ENCODE peak calls at places on chromosomes 4 and X, in six cellular contexts. One of them, this sample, is unnamed.

GRCh38 chr4:3679071-3679825 is 86.9 kb upstream of the ADRA2C start:
- DNase-seq in H1: no peak
- DNase-seq in IMR-90: no peak
- DNase-seq in mesenchymal stem cell: no peak
- DNase-seq in neuronal stem cell: no peak
- DNase-seq in H9: peak
- DNase-seq in this sample: no peak

GRCh38 chrX:71618303-71618721 is at the start of gene CXCR3:
- DNase-seq in H1: no peak
- DNase-seq in IMR-90: no peak
- DNase-seq in mesenchymal stem cell: no peak
- DNase-seq in neuronal stem cell: no peak
- DNase-seq in H9: no peak
- DNase-seq in this sample: no peak

GRCh38 chr4:116070283-116070682 is 956.9 kb upstream of the NDST4 start:
- DNase-seq in H1: no peak
- DNase-seq in IMR-90: no peak
- DNase-seq in mesenchymal stem cell: peak
- DNase-seq in neuronal stem cell: no peak
- DNase-seq in H9: no peak
- DNase-seq in this sample: no peak

GRCh38 chr4:119872344-119873031 is 194.2 kb downstream of the MAD2L1 start:
- DNase-seq in H1: no peak
- DNase-seq in IMR-90: no peak
- DNase-seq in mesenchymal stem cell: peak
- DNase-seq in neuronal stem cell: no peak
- DNase-seq in H9: no peak
- DNase-seq in this sample: no peak

GRCh38 chr4:8837181-8837811 is 34.3 kb downstream of the HMX1 start:
- DNase-seq in H1: no peak
- DNase-seq in IMR-90: no peak
- DNase-seq in mesenchymal stem cell: no peak
- DNase-seq in neuronal stem cell: peak
- DNase-seq in H9: peak
- DNase-seq in this sample: no peak

GRCh38 chr4:16573181-16573580 is 325.3 kb downstream of the LDB2 start:
- DNase-seq in H1: no peak
- DNase-seq in IMR-90: peak
- DNase-seq in mesenchymal stem cell: no peak
- DNase-seq in neuronal stem cell: no peak
- DNase-seq in H9: no peak
- DNase-seq in this sample: no peak

GRCh38 chr4:48074657-48075056 is 58.1 kb downstream of the NIPAL1 start:
- DNase-seq in H1: no peak
- DNase-seq in IMR-90: no peak
- DNase-seq in mesenchymal stem cell: no peak
- DNase-seq in neuronal stem cell: no peak
- DNase-seq in H9: no peak
- DNase-seq in this sample: no peak

GRCh38 chrX:71604141-71604540 is 14.2 kb downstream of the CXCR3 start:
- DNase-seq in H1: no peak
- DNase-seq in IMR-90: peak
- DNase-seq in mesenchymal stem cell: peak
- DNase-seq in neuronal stem cell: no peak
- DNase-seq in H9: no peak
- DNase-seq in this sample: no peak

GRCh38 chr4:159238631-159239030 is 135.8 kb downstream of the RAPGEF2 start:
- DNase-seq in H1: no peak
- DNase-seq in IMR-90: no peak
- DNase-seq in mesenchymal stem cell: no peak
- DNase-seq in neuronal stem cell: no peak
- DNase-seq in H9: no peak
- DNase-seq in this sample: no peak

GRCh38 chrX:96619588-96619987 is 65.1 kb upstream of the DIAPH2 start:
- DNase-seq in H1: no peak
- DNase-seq in IMR-90: peak
- DNase-seq in mesenchymal stem cell: no peak
- DNase-seq in neuronal stem cell: no peak
- DNase-seq in H9: no peak
- DNase-seq in this sample: no peak

GRCh38 chrX:78168065-78168464 is 28.6 kb upstream of the TAF9B start:
- DNase-seq in H1: no peak
- DNase-seq in IMR-90: no peak
- DNase-seq in mesenchymal stem cell: no peak
- DNase-seq in neuronal stem cell: no peak
- DNase-seq in H9: no peak
- DNase-seq in this sample: no peak

GRCh38 chr4:11106769-11107168 is 321.9 kb downstream of the HS3ST1 start:
- DNase-seq in H1: no peak
- DNase-seq in IMR-90: no peak
- DNase-seq in mesenchymal stem cell: peak
- DNase-seq in neuronal stem cell: no peak
- DNase-seq in H9: no peak
- DNase-seq in this sample: peak

GRCh38 chrX:119757979-119758681 is at the start of gene SOWAHD:
- DNase-seq in H1: no peak
- DNase-seq in IMR-90: no peak
- DNase-seq in mesenchymal stem cell: peak
- DNase-seq in neuronal stem cell: no peak
- DNase-seq in H9: peak
- DNase-seq in this sample: peak

GRCh38 chrX:68837119-68837518 is 8.3 kb downstream of the EFNB1 start:
- DNase-seq in H1: no peak
- DNase-seq in IMR-90: no peak
- DNase-seq in mesenchymal stem cell: no peak
- DNase-seq in neuronal stem cell: no peak
- DNase-seq in H9: no peak
- DNase-seq in this sample: no peak

GRCh38 chrX:38285649-38286048 is 41.7 kb downstream of the RPGR start:
- DNase-seq in H1: no peak
- DNase-seq in IMR-90: no peak
- DNase-seq in mesenchymal stem cell: no peak
- DNase-seq in neuronal stem cell: no peak
- DNase-seq in H9: no peak
- DNase-seq in this sample: no peak

GRCh38 chrX:38282044-38282443 is 45.3 kb downstream of the RPGR start:
- DNase-seq in H1: no peak
- DNase-seq in IMR-90: no peak
- DNase-seq in mesenchymal stem cell: peak
- DNase-seq in neuronal stem cell: no peak
- DNase-seq in H9: no peak
- DNase-seq in this sample: peak

GRCh38 chrX:38287669-38288068 is 39.6 kb downstream of the RPGR start:
- DNase-seq in H1: no peak
- DNase-seq in IMR-90: no peak
- DNase-seq in mesenchymal stem cell: no peak
- DNase-seq in neuronal stem cell: no peak
- DNase-seq in H9: no peak
- DNase-seq in this sample: no peak
- H3K9ac ChIP-seq in H1: no peak
- H3K9ac ChIP-seq in IMR-90: no peak
- H3K9ac ChIP-seq in mesenchymal stem cell: no peak
- H3K9ac ChIP-seq in neuronal stem cell: no peak
- H3K9ac ChIP-seq in H9: no peak
- H3K9ac ChIP-seq in this sample: no peak

GRCh38 chr4:83285022-83285387 is 407 bp upstream of the COQ2 start:
- DNase-seq in H1: no peak
- DNase-seq in IMR-90: peak
- DNase-seq in mesenchymal stem cell: peak
- DNase-seq in neuronal stem cell: no peak
- DNase-seq in H9: no peak
- DNase-seq in this sample: peak

GRCh38 chr4:83282049-83282535 is 2.5 kb downstream of the COQ2 start:
- DNase-seq in H1: no peak
- DNase-seq in IMR-90: peak
- DNase-seq in mesenchymal stem cell: peak
- DNase-seq in neuronal stem cell: peak
- DNase-seq in H9: no peak
- DNase-seq in this sample: peak

GRCh38 chr4:83281326-83281725 is 3.3 kb downstream of the COQ2 start:
- DNase-seq in H1: no peak
- DNase-seq in IMR-90: no peak
- DNase-seq in mesenchymal stem cell: peak
- DNase-seq in neuronal stem cell: no peak
- DNase-seq in H9: no peak
- DNase-seq in this sample: no peak

DNA sequence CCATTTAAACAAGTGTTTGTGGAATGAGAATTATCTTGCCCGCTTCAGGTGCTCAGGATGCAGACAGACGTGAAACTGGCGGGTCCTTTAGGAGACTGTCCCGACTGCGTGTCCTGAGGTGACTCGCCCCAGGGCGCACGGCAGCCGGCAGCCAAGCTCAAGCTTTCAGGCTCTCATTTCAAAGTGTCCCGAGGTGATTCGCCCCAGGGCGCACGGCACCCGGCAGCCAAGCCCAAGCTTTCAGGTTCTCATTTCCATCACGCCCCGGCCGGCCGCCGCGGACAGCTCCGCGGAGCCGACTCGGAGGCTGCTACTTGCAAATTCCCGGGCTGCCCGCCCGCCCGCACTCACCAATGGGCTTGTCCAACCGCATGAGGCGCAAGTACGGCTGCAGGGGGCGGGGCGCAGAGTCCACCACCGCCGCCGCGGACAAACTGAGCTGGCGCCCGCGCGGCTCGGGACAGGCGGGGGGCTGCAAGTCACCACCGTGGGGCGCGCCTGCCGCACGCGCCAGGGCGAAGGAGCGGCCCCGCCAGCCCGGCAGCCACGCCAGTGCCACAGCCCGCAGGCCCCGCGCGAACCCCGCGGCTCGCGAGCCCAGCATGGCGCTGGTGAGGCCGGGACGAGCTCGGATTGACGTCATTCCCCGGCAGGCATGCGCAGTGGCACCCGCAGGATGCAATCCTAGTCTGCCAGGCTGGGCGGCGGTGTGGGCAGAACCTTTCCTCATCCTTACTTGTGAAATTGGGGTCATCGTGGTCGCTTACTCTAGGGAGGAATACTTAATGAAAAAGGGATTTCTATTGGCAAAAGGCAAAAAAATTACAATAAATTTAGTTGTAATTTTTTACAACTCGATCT is at the start of gene COQ2:
- DNase-seq in H1: peak
- DNase-seq in IMR-90: peak
- DNase-seq in mesenchymal stem cell: peak
- DNase-seq in neuronal stem cell: peak
- DNase-seq in H9: peak
- DNase-seq in this sample: peak
- H3K23ac ChIP-seq in H1: no peak
- H3K23ac ChIP-seq in IMR-90: peak
- H3K23ac ChIP-seq in mesenchymal stem cell: peak
- H3K23ac ChIP-seq in neuronal stem cell: peak
- H3K23ac ChIP-seq in H9: no peak
- H3K23ac ChIP-seq in this sample: no peak

DNA sequence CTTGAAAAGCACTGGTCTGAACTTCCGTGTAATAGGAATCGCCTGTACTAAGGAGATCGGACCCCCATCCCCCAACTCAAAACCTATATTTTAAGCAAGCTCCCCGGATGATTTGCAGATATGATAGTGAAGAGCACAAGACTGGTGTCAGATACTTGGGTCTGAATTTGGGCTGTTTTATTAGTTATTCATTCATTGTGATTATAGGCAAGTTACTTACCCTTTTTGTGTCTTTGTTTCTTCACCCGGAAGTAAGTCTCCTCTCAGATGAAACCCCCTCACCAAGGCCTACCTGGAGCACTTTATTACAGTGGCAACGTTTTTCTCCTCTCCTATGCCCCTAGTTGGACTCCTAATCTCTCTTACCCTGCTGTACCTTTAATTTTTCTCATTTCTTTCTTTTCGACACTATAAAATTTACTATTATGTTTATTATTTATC is 17.4 kb downstream of the STAP1 start:
- DNase-seq in H1: no peak
- DNase-seq in IMR-90: no peak
- DNase-seq in mesenchymal stem cell: no peak
- DNase-seq in neuronal stem cell: no peak
- DNase-seq in H9: no peak
- DNase-seq in this sample: no peak
- H2AFZ ChIP-seq in H1: peak
- H2AFZ ChIP-seq in IMR-90: no peak
- H2AFZ ChIP-seq in mesenchymal stem cell: no peak
- H2AFZ ChIP-seq in neuronal stem cell: no peak
- H2AFZ ChIP-seq in H9: no peak
- H2AFZ ChIP-seq in this sample: no peak

GRCh38 chr4:99808260-99808857 is 8.3 kb upstream of the DAPP1 start:
- DNase-seq in H1: no peak
- DNase-seq in IMR-90: peak
- DNase-seq in mesenchymal stem cell: peak
- DNase-seq in neuronal stem cell: peak
- DNase-seq in H9: peak
- DNase-seq in this sample: no peak
- H3K9ac ChIP-seq in H1: no peak
- H3K9ac ChIP-seq in IMR-90: no peak
- H3K9ac ChIP-seq in mesenchymal stem cell: no peak
- H3K9ac ChIP-seq in neuronal stem cell: no peak
- H3K9ac ChIP-seq in H9: no peak
- H3K9ac ChIP-seq in this sample: no peak

GRCh38 chr4:51842554-51843308 is at the start of gene DCUN1D4:
- DNase-seq in H1: peak
- DNase-seq in IMR-90: peak
- DNase-seq in mesenchymal stem cell: peak
- DNase-seq in neuronal stem cell: peak
- DNase-seq in H9: peak
- DNase-seq in this sample: peak
- H3K23ac ChIP-seq in H1: no peak
- H3K23ac ChIP-seq in IMR-90: peak
- H3K23ac ChIP-seq in mesenchymal stem cell: peak
- H3K23ac ChIP-seq in neuronal stem cell: peak
- H3K23ac ChIP-seq in H9: no peak
- H3K23ac ChIP-seq in this sample: no peak

DNA sequence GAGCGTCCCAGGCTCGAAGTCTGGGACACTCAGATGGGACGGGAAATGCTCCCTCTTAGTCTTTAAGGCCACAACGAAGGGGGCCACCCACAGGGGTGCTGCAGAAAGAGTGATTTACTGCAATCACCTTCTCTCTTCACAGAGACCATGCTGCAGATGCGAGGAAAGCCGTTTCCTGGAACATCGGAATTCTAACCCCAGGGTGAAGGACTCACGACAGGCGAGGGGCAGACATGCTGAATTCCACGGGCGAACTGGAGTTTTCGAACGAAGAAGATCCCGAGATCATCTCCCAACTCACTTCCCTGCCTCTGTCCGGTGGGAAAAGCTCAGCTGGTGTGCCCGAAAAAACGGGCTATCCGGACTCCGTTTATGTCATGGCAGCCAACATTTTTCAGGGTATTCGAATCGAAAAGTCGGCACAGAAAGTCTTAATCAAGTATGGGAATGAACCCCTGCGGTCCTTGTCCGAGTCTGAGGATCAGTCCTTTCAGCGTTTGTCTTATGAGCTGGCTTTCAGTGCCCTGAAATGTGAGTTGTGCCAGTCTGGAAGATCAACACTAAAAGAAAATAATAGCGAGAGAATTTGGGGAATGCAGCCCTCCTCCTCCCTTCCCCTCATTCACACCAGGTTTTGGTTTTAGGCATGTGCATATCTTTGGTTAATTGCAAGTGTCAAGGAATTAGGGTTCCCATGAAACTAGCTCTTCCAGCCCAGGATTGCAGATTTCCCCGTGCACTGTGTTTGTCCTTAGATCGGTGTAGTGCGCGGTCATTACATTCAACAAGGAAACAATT is 905 bp downstream of the NSUN7 start:
- DNase-seq in H1: peak
- DNase-seq in IMR-90: no peak
- DNase-seq in mesenchymal stem cell: peak
- DNase-seq in neuronal stem cell: peak
- DNase-seq in H9: peak
- DNase-seq in this sample: no peak
- H2AFZ ChIP-seq in H1: peak
- H2AFZ ChIP-seq in IMR-90: peak
- H2AFZ ChIP-seq in mesenchymal stem cell: peak
- H2AFZ ChIP-seq in neuronal stem cell: peak
- H2AFZ ChIP-seq in H9: no peak
- H2AFZ ChIP-seq in this sample: peak

GRCh38 chr4:76801621-76802545 is 96.1 kb downstream of the SOWAHB start:
- DNase-seq in H1: no peak
- DNase-seq in IMR-90: no peak
- DNase-seq in mesenchymal stem cell: peak
- DNase-seq in neuronal stem cell: peak
- DNase-seq in H9: peak
- DNase-seq in this sample: no peak
- H3K9ac ChIP-seq in H1: no peak
- H3K9ac ChIP-seq in IMR-90: no peak
- H3K9ac ChIP-seq in mesenchymal stem cell: peak
- H3K9ac ChIP-seq in neuronal stem cell: no peak
- H3K9ac ChIP-seq in H9: peak
- H3K9ac ChIP-seq in this sample: no peak